ENCODE peak calls at places on chromosomes 11 and 22, in six cellular contexts. One of them, this sample, is unnamed.

GRCh38 chr22:29782061-29782845 is 15.1 kb downstream of the UQCR10 start:
- DNase-seq in GM18507: no peak
- DNase-seq in kidney tubule cell: peak
- DNase-seq in caudate nucleus: no peak
- DNase-seq in LoVo: no peak
- DNase-seq in AML-193: no peak
- DNase-seq in this sample: no peak

GRCh38 chr11:47593934-47594855 is at the start of gene C1QTNF4:
- DNase-seq in GM18507: no peak
- DNase-seq in kidney tubule cell: no peak
- DNase-seq in caudate nucleus: no peak
- DNase-seq in LoVo: no peak
- DNase-seq in AML-193: no peak
- DNase-seq in this sample: no peak

GRCh38 chr11:29124436-29124835 is 892.4 kb downstream of the KCNA4 start:
- DNase-seq in GM18507: no peak
- DNase-seq in kidney tubule cell: no peak
- DNase-seq in caudate nucleus: no peak
- DNase-seq in LoVo: no peak
- DNase-seq in AML-193: no peak
- DNase-seq in this sample: no peak

GRCh38 chr22:36913431-36914382 is at the start of gene CSF2RB:
- DNase-seq in GM18507: no peak
- DNase-seq in kidney tubule cell: no peak
- DNase-seq in caudate nucleus: no peak
- DNase-seq in LoVo: no peak
- DNase-seq in AML-193: peak
- DNase-seq in this sample: no peak

GRCh38 chr22:45529966-45530575 is 27.4 kb downstream of the FBLN1 start:
- DNase-seq in GM18507: no peak
- DNase-seq in kidney tubule cell: no peak
- DNase-seq in caudate nucleus: no peak
- DNase-seq in LoVo: no peak
- DNase-seq in AML-193: no peak
- DNase-seq in this sample: no peak

GRCh38 chr11:62399172-62399867 is 19.5 kb upstream of the SCGB1A1 start:
- DNase-seq in GM18507: no peak
- DNase-seq in kidney tubule cell: no peak
- DNase-seq in caudate nucleus: no peak
- DNase-seq in LoVo: no peak
- DNase-seq in AML-193: no peak
- DNase-seq in this sample: no peak

GRCh38 chr22:47309476-47309875 is 547.0 kb downstream of the TBC1D22A start:
- DNase-seq in GM18507: no peak
- DNase-seq in kidney tubule cell: no peak
- DNase-seq in caudate nucleus: no peak
- DNase-seq in LoVo: no peak
- DNase-seq in AML-193: no peak
- DNase-seq in this sample: no peak

GRCh38 chr11:69497221-69497787 is 15.8 kb downstream of the LINC01488 start:
- DNase-seq in GM18507: no peak
- DNase-seq in kidney tubule cell: peak
- DNase-seq in caudate nucleus: peak
- DNase-seq in LoVo: peak
- DNase-seq in AML-193: no peak
- DNase-seq in this sample: no peak

GRCh38 chr22:42134033-42135020 is 3.7 kb upstream of the CYP2D6 start:
- DNase-seq in GM18507: no peak
- DNase-seq in kidney tubule cell: peak
- DNase-seq in caudate nucleus: no peak
- DNase-seq in LoVo: no peak
- DNase-seq in AML-193: no peak
- DNase-seq in this sample: no peak

This sample was measured in GM12891.